ENCODE peak calls at places on chromosome 16, in seven cellular contexts. Z, N, H, C, G, L and W are unnamed samples.

GRCh38 chr16:88783391-88784073 is 1.5 kb downstream of the PIEZO1 start:
- ATAC-seq in Z (peak), N (no peak), H (peak), C (peak), G (no peak), L (peak), W (no peak)

GRCh38 chr16:57721765-57722499 is 13.6 kb upstream of the KATNB1 start:
- ATAC-seq in Z (no peak), N (no peak), H (no peak), C (no peak), G (no peak), L (no peak), W (no peak)

GRCh38 chr16:86011532-86011931 is 112.6 kb downstream of the IRF8 start:
- ATAC-seq in Z (no peak), N (no peak), H (no peak), C (no peak), G (no peak), L (no peak), W (no peak)

GRCh38 chr16:57797216-57797525 is 5.1 kb downstream of the KIFC3 start:
- ATAC-seq in Z (no peak), N (no peak), H (no peak), C (no peak), G (no peak), L (no peak), W (no peak)

GRCh38 chr16:11254913-11255736 is 879 bp downstream of the SOCS1 start:
- ATAC-seq in Z (no peak), N (peak), H (no peak), C (peak), G (peak), L (peak), W (no peak)

GRCh38 chr16:22948058-22948602 is 134.2 kb downstream of the HS3ST2 start:
- ATAC-seq in Z (no peak), N (no peak), H (peak), C (peak), G (no peak), L (no peak), W (no peak)

GRCh38 chr16:75105306-75106061 is 11.1 kb downstream of the LDHD start:
- ATAC-seq in Z (peak), N (no peak), H (peak), C (no peak), G (no peak), L (no peak), W (no peak)

GRCh38 chr16:77785365-77785764 is 3.0 kb upstream of the VAT1L start:
- ATAC-seq in Z (no peak), N (no peak), H (no peak), C (no peak), G (no peak), L (no peak), W (no peak)

GRCh38 chr16:11395008-11395948 is 50.0 kb downstream of the RMI2 start:
- ATAC-seq in Z (no peak), N (no peak), H (no peak), C (no peak), G (no peak), L (no peak), W (no peak)